ENCODE peak calls at places on chromosomes 13 and 19, in ten cellular contexts. J is cardiac fibroblast, R is GM23338, V is lower lobe of right lung, S is H9, K is upper lobe of right lung, Q is pancreas, I is HFFc6, G is omental fat pad, E is ovary. D is an unnamed sample.

GRCh38 chr19:23996549-23996948 is 81.9 kb downstream of the ZNF726 start:
- DNase-seq in E (no peak), J (no peak), V (no peak), K (no peak), G (no peak), Q (no peak), I (no peak), R (peak; percentile 72), S (peak; percentile 28), D (no peak)

GRCh38 chr13:99103536-99103935 is 97.1 kb upstream of the UBAC2 start:
- DNase-seq in Q (no peak), V (no peak), K (no peak), R (peak; percentile 27), E (no peak), S (peak; percentile 40), J (no peak), I (no peak), G (no peak), D (no peak)

GRCh38 chr13:112696001-112696868 is 6.4 kb downstream of the ATP11A start:
- DNase-seq in E (peak; percentile 16), Q (no peak), K (no peak), S (peak; percentile 25), I (no peak), V (peak; percentile 41), R (no peak), J (no peak), G (no peak), D (no peak)

GRCh38 chr13:46866150-46866549 is 30.7 kb downstream of the HTR2A start:
- DNase-seq in Q (peak; percentile 21), E (no peak), K (peak; percentile 86), J (peak; percentile 80), R (peak; percentile 15), I (no peak), S (peak; percentile 58), G (no peak), V (peak; percentile 85), D (peak; percentile 21)

GRCh38 chr13:102035969-102036368 is 365.9 kb downstream of the FGF14 start:
- DNase-seq in R (no peak), E (no peak), Q (no peak), G (no peak), S (no peak), I (no peak), K (no peak), J (no peak), V (no peak), D (no peak)

GRCh38 chr19:6820237-6820636 is 47.7 kb downstream of the VAV1 start:
- DNase-seq in G (no peak), I (no peak), K (no peak), J (no peak), S (no peak), V (no peak), E (no peak), Q (no peak), R (no peak), D (no peak)

GRCh38 chr13:112067121-112067741 is at the start of gene SOX1:
- DNase-seq in Q (no peak), I (no peak), V (no peak), G (no peak), S (peak; percentile 69), K (no peak), E (no peak), J (no peak), R (peak; percentile 73), D (peak; percentile 55)

GRCh38 chr13:101116826-101117225 is 299.5 kb downstream of the NALCN start:
- DNase-seq in J (no peak), V (no peak), R (peak; percentile 46), I (no peak), Q (no peak), K (no peak), E (no peak), G (no peak), S (peak; percentile 42), D (no peak)

GRCh38 chr13:111184685-111185401 is 69.7 kb downstream of the ARHGEF7 start:
- DNase-seq in K (no peak), V (no peak), Q (no peak), I (no peak), J (peak; percentile 31), R (no peak), E (no peak), G (no peak), S (no peak), D (no peak)

GRCh38 chr19:1608414-1609391 is 3.4 kb upstream of the UQCR11 start:
- DNase-seq in I (no peak), K (no peak), S (no peak), J (no peak), E (peak; percentile 29), R (peak; percentile 36), G (no peak), V (no peak), Q (no peak), D (no peak)
- TF ChIP-seq CTCF in I (no peak), K (no peak), S (no peak), J (no peak), E (no peak), R (no peak), G (no peak), V (no peak), Q (no peak), D (no peak)

DNA sequence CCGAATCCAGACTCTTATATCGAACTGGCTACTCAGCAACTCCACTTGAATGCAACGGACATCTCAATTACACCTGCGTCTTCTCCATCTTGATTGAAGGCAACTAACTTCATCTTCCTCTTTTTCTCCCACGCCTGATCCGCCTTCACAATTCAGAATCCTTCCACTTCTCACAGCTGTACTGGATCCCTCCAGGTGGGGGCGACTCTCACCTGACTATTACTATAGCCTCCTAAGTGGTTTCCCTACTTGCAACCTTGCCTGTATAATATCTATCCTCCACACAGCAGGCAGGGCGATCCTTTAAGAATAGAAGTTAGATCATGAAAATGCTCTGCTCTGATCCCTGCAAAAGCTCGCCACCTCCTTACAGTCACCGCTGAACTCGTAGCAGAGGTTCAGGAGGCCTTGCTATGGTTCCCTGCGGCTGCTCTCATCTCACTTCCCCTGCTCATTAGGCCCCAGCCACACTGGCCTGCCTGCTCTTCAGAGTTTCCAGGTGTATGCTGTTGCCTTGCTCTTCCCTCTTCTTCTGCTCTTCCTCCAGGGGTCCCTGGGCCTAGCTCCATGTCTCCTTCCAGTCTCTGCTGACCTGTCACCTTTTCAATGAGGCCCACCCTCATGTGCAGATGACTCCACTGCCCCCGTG is 31.9 kb downstream of the RFXAP start:
- DNase-seq in I (no peak), E (no peak), R (peak; percentile 73), G (no peak), S (peak; percentile 62), K (no peak), J (no peak), Q (no peak), V (no peak), D (no peak)
- TF ChIP-seq CTCF in I (peak; percentile 67), E (no peak), R (peak; percentile 74), G (no peak), S (peak; percentile 74), K (peak; percentile 18), J (peak; percentile 21), Q (no peak), V (peak; percentile 25), D (peak; percentile 41)

GRCh38 chr19:3031607-3031867 is 2.5 kb upstream of the TLE2 start:
- DNase-seq in G (no peak), I (no peak), J (no peak), R (no peak), S (no peak), V (no peak), K (no peak), Q (no peak), E (no peak), D (no peak)
- TF ChIP-seq CTCF in G (no peak), I (no peak), J (no peak), R (no peak), S (no peak), V (no peak), K (no peak), Q (no peak), E (no peak), D (no peak)

DNA sequence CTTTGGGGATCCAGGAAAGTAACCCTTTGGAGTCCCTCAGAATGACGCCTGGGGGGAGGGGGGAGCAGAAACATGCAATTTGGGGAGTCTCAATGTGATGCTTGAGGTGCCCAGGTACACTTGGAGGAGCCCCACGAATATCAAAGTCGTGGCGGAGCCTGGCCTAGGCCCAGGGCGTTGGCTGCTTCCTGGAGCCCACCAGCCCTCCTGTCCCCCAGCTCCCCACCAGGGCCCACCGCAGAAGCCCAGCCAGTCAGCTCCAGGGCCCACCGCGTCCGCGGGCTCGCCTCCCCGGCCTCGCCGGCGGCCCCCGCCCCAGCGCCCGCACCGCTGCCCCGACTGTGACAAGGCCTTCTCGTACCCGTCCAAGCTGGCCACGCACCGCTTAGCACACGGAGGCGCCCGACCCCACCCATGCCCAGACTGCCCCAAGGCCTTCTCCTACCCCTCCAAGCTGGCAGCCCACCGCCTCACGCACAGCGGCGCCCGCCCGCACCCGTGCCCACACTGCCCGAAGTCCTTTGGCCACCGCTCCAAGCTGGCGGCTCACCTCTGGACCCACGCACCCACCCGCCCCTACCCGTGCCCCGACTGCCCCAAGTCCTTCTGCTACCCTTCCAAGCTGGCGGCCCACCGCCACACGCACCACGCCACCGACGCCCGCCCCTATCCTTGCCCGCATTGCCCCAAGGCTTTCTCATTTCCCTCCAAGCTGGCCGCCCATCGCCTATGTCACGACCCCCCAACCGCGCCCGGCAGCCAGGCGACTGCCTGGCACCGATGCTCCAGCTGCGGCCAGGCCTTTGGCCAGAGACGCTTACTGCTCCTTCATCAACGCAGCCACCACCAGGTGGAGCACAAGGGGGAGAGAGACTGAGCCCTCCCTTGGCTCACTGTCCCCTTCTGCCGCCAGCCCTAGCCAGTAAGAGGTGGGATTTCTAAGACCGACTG is 2.1 kb downstream of the ZNF575 start:
- DNase-seq in K (peak; percentile 76), G (peak; percentile 57), J (peak; percentile 79), S (peak; percentile 92), V (peak; percentile 63), E (peak; percentile 74), Q (peak; percentile 61), I (peak; percentile 19), R (peak; percentile 95), D (peak; percentile 27)
- TF ChIP-seq CTCF in K (peak; percentile 52), G (no peak), J (peak; percentile 81), S (peak; percentile 81), V (peak; percentile 48), E (peak; percentile 29), Q (peak; percentile 21), I (peak; percentile 78), R (peak; percentile 84), D (peak; percentile 27)

GRCh38 chr19:55146078-55146647 is 2.8 kb downstream of the TNNT1 start:
- DNase-seq in Q (no peak), E (no peak), S (peak; percentile 72), V (no peak), I (no peak), K (no peak), J (no peak), G (no peak), R (peak; percentile 91), D (no peak)
- TF ChIP-seq CTCF in Q (no peak), E (no peak), S (peak; percentile 78), V (no peak), I (peak; percentile 71), K (peak; percentile 27), J (peak; percentile 66), G (no peak), R (peak; percentile 75), D (peak; percentile 42)